ENCODE peak calls at places on chromosomes 6 and 20, in seven cellular contexts. One of them, this sample, is unnamed.

GRCh38 chr20:57030611-57031600 is 235.5 kb downstream of the BMP7 start:
- DNase-seq in SK-N-SH: peak; percentile 29
- DNase-seq in HepG2: no peak
- DNase-seq in HCT116: no peak
- DNase-seq in GM12878: no peak
- DNase-seq in H1: no peak
- DNase-seq in K562: no peak
- DNase-seq in this sample: no peak

GRCh38 chr6:148952147-148953041 is 205.6 kb downstream of the UST start:
- DNase-seq in HCT116: no peak
- DNase-seq in HepG2: no peak
- DNase-seq in SK-N-SH: no peak
- DNase-seq in K562: no peak
- DNase-seq in H1: no peak
- DNase-seq in GM12878: no peak
- DNase-seq in this sample: no peak

GRCh38 chr6:111096246-111096645 is 8.9 kb downstream of the SLC16A10 start:
- DNase-seq in GM12878: no peak
- DNase-seq in SK-N-SH: no peak
- DNase-seq in H1: no peak
- DNase-seq in HepG2: no peak
- DNase-seq in K562: no peak
- DNase-seq in HCT116: no peak
- DNase-seq in this sample: peak; percentile 56

GRCh38 chr20:60948230-60948629 is 303.8 kb upstream of the CDH4 start:
- DNase-seq in SK-N-SH: no peak
- DNase-seq in HepG2: no peak
- DNase-seq in K562: no peak
- DNase-seq in HCT116: no peak
- DNase-seq in GM12878: no peak
- DNase-seq in H1: no peak
- DNase-seq in this sample: no peak

GRCh38 chr6:20168668-20169633 is 43.3 kb downstream of the MBOAT1 start:
- DNase-seq in SK-N-SH: no peak
- DNase-seq in H1: no peak
- DNase-seq in K562: no peak
- DNase-seq in HepG2: no peak
- DNase-seq in HCT116: no peak
- DNase-seq in GM12878: no peak
- DNase-seq in this sample: no peak

GRCh38 chr6:81865712-81866111 is 113.2 kb upstream of the TENT5A start:
- DNase-seq in HCT116: no peak
- DNase-seq in HepG2: peak; percentile 51
- DNase-seq in K562: no peak
- DNase-seq in H1: no peak
- DNase-seq in GM12878: no peak
- DNase-seq in SK-N-SH: no peak
- DNase-seq in this sample: no peak

GRCh38 chr6:31752739-31753319 is 9.6 kb upstream of the SAPCD1 start:
- DNase-seq in SK-N-SH: no peak
- DNase-seq in GM12878: no peak
- DNase-seq in K562: no peak
- DNase-seq in HCT116: no peak
- DNase-seq in H1: no peak
- DNase-seq in HepG2: no peak
- DNase-seq in this sample: no peak

GRCh38 chr6:45633272-45633908 is 255.7 kb upstream of the SUPT3H start:
- DNase-seq in HCT116: no peak
- DNase-seq in H1: no peak
- DNase-seq in HepG2: no peak
- DNase-seq in K562: no peak
- DNase-seq in GM12878: no peak
- DNase-seq in SK-N-SH: no peak
- DNase-seq in this sample: no peak

GRCh38 chr6:10518461-10519216 is 2.5 kb upstream of the GCNT2 start:
- DNase-seq in SK-N-SH: no peak
- DNase-seq in H1: no peak
- DNase-seq in GM12878: no peak
- DNase-seq in HepG2: peak; percentile 54
- DNase-seq in HCT116: no peak
- DNase-seq in K562: peak; percentile 92
- DNase-seq in this sample: peak; percentile 63

GRCh38 chr6:13689511-13690256 is 22.0 kb downstream of the RANBP9 start:
- DNase-seq in H1: no peak
- DNase-seq in GM12878: no peak
- DNase-seq in HepG2: no peak
- DNase-seq in HCT116: no peak
- DNase-seq in SK-N-SH: no peak
- DNase-seq in K562: no peak
- DNase-seq in this sample: no peak

GRCh38 chr20:10219452-10219791 is 792 bp downstream of the SNAP25 start:
- DNase-seq in K562: peak; percentile 65
- DNase-seq in HepG2: no peak
- DNase-seq in HCT116: no peak
- DNase-seq in SK-N-SH: peak; percentile 84
- DNase-seq in GM12878: no peak
- DNase-seq in H1: peak; percentile 95
- DNase-seq in this sample: peak; percentile 67

GRCh38 chr20:13119583-13119982 is 101.5 kb upstream of the ISM1 start:
- DNase-seq in GM12878: no peak
- DNase-seq in HCT116: peak; percentile 51
- DNase-seq in HepG2: peak; percentile 84
- DNase-seq in H1: no peak
- DNase-seq in SK-N-SH: peak; percentile 51
- DNase-seq in K562: peak; percentile 44
- DNase-seq in this sample: peak; percentile 80

GRCh38 chr20:23316626-23317025 is 34.0 kb upstream of the NXT1 start:
- DNase-seq in GM12878: no peak
- DNase-seq in HepG2: no peak
- DNase-seq in H1: no peak
- DNase-seq in HCT116: no peak
- DNase-seq in K562: no peak
- DNase-seq in SK-N-SH: no peak
- DNase-seq in this sample: no peak
- TF ChIP-seq JUND in GM12878: no peak
- TF ChIP-seq JUND in HepG2: no peak
- TF ChIP-seq JUND in H1: no peak
- TF ChIP-seq JUND in HCT116: no peak
- TF ChIP-seq JUND in K562: no peak
- TF ChIP-seq JUND in SK-N-SH: no peak
- TF ChIP-seq JUND in this sample: no peak

DNA sequence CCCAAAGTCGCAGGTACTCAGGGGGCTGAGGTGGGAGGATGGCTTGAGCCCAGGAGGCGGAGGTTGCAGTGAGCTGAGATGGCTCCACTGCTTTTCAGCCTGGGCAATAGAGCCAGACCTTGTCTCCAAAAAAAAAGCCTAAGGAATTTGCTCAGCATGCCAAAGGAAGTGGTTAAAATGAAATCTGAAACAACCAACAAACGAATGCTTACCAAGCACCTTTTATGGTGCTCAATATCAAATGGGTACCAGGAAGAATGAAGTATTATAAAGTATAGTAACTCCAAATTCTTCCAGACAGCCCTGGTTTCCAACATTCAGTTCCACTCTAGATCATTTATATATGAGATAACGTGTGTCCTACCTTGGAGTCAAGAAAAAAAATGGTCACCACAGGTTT is 14.0 kb downstream of the GMDS start:
- DNase-seq in HCT116: no peak
- DNase-seq in HepG2: no peak
- DNase-seq in H1: no peak
- DNase-seq in GM12878: no peak
- DNase-seq in SK-N-SH: no peak
- DNase-seq in K562: no peak
- DNase-seq in this sample: no peak
- TF ChIP-seq JUND in HCT116: no peak
- TF ChIP-seq JUND in HepG2: no peak
- TF ChIP-seq JUND in H1: no peak
- TF ChIP-seq JUND in GM12878: no peak
- TF ChIP-seq JUND in SK-N-SH: no peak
- TF ChIP-seq JUND in K562: no peak
- TF ChIP-seq JUND in this sample: no peak

DNA sequence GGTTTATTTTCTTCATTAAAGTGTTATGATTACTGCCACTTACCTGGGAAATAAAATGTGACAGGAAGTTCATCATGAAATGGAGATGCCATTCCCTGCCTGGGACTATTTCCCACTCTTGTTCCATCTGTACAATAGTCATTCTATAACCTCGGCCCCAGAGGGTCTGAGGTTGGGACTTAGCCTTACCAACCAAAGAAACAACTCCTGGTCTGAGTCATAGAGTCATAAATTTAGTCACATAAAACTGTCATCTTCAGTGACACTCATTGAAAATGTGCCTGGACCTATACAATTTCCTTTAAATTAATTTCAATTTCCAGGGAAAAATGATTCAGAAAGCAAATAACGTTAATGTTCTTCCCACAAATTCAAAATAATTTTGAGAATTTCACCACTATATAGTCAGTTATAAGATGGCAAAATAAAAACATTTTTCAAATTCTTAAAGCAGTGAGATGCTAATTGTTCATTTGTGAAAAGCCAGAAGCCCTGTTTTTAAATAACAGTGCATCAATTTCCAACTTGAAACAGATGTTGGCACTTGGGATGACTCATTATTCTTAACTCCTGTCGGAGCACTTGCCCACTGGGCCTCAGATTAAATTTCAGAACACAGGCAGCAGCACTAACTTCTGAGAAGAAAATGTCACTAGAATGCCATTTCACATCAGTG is 201.2 kb upstream of the SMLR1 start:
- DNase-seq in SK-N-SH: no peak
- DNase-seq in K562: no peak
- DNase-seq in H1: no peak
- DNase-seq in GM12878: peak; percentile 53
- DNase-seq in HepG2: no peak
- DNase-seq in HCT116: peak; percentile 71
- DNase-seq in this sample: no peak
- TF ChIP-seq JUND in SK-N-SH: peak; percentile 75
- TF ChIP-seq JUND in K562: no peak
- TF ChIP-seq JUND in H1: peak; percentile 9
- TF ChIP-seq JUND in GM12878: peak; percentile 74
- TF ChIP-seq JUND in HepG2: no peak
- TF ChIP-seq JUND in HCT116: peak; percentile 64
- TF ChIP-seq JUND in this sample: no peak

DNA sequence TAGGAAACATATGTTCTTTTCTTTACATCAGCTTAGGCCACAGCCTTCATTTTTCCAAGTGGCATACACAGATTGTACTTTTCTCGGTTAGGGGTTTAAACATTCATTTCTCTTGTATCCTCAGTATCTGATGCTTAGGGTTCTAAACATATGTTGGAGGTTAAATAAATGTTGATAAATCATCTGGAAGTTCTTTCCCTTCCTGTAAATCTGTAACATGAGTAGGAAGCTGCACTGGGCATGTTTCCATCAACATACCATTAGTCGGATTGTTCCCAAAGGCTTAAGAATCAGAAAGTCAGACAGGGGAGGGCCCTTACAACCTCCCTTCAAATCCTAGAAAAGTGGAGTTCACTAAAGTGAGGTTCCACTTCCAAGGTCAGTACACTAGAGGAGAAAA is 54.8 kb upstream of the BCLAF1 start:
- DNase-seq in H1: no peak
- DNase-seq in K562: no peak
- DNase-seq in HCT116: no peak
- DNase-seq in HepG2: no peak
- DNase-seq in GM12878: no peak
- DNase-seq in SK-N-SH: no peak
- DNase-seq in this sample: no peak
- TF ChIP-seq JUND in H1: no peak
- TF ChIP-seq JUND in K562: no peak
- TF ChIP-seq JUND in HCT116: no peak
- TF ChIP-seq JUND in HepG2: no peak
- TF ChIP-seq JUND in GM12878: no peak
- TF ChIP-seq JUND in SK-N-SH: no peak
- TF ChIP-seq JUND in this sample: no peak

DNA sequence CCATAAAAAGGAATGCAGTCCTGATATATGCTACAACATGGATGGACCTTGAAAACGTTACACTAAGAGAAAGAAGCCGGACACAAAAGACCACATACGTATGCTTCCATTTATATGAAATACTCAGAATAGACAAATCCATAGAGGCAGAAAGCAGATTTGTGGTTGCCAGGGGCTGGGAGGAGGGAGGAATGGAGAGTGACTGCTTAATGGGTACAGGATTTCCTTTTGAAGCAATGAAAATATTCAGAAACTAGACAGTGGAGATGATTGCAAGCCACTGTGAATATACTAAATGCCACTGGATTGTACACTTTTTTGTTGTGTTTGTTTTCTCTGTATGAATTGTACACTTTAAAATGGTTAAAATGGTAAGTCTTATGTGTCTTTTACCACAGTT is 29.4 kb upstream of the CDKN1A start:
- DNase-seq in H1: no peak
- DNase-seq in GM12878: no peak
- DNase-seq in HepG2: no peak
- DNase-seq in HCT116: no peak
- DNase-seq in SK-N-SH: no peak
- DNase-seq in K562: no peak
- DNase-seq in this sample: no peak
- TF ChIP-seq JUND in H1: no peak
- TF ChIP-seq JUND in GM12878: no peak
- TF ChIP-seq JUND in HepG2: no peak
- TF ChIP-seq JUND in HCT116: no peak
- TF ChIP-seq JUND in SK-N-SH: no peak
- TF ChIP-seq JUND in K562: no peak
- TF ChIP-seq JUND in this sample: no peak

GRCh38 chr6:130307752-130308361 is 58.0 kb upstream of the TMEM200A start:
- DNase-seq in SK-N-SH: no peak
- DNase-seq in HepG2: peak; percentile 61
- DNase-seq in H1: no peak
- DNase-seq in GM12878: no peak
- DNase-seq in HCT116: no peak
- DNase-seq in K562: no peak
- DNase-seq in this sample: peak; percentile 60
- TF ChIP-seq JUND in SK-N-SH: peak; percentile 72
- TF ChIP-seq JUND in HepG2: no peak
- TF ChIP-seq JUND in H1: no peak
- TF ChIP-seq JUND in GM12878: no peak
- TF ChIP-seq JUND in HCT116: peak; percentile 25
- TF ChIP-seq JUND in K562: no peak
- TF ChIP-seq JUND in this sample: no peak